ENCODE peak calls at places on chromosome 2, in ten cellular contexts. One of them, this sample, is unnamed.

GRCh38 chr2:209470466-209470865 is 46.6 kb downstream of the MAP2 start:
- DNase-seq in fibroblast of lung: no peak
- DNase-seq in brain microvascular endothelial cell: no peak
- DNase-seq in adrenal gland: no peak
- DNase-seq in A549: no peak
- DNase-seq in effector memory CD4-positive, alpha-beta T cell: no peak
- DNase-seq in body of pancreas: no peak
- DNase-seq in RWPE1: no peak
- DNase-seq in right lobe of liver: no peak
- DNase-seq in WERI-Rb-1: no peak
- DNase-seq in this sample: no peak

GRCh38 chr2:23475473-23475872 is 90.5 kb downstream of the KLHL29 start:
- DNase-seq in RWPE1: no peak
- DNase-seq in adrenal gland: no peak
- DNase-seq in WERI-Rb-1: no peak
- DNase-seq in brain microvascular endothelial cell: no peak
- DNase-seq in A549: no peak
- DNase-seq in fibroblast of lung: no peak
- DNase-seq in right lobe of liver: no peak
- DNase-seq in body of pancreas: no peak
- DNase-seq in effector memory CD4-positive, alpha-beta T cell: no peak
- DNase-seq in this sample: no peak

GRCh38 chr2:146321175-146321574 is 1523.7 kb upstream of the ACVR2A start:
- DNase-seq in right lobe of liver: no peak
- DNase-seq in fibroblast of lung: peak
- DNase-seq in body of pancreas: no peak
- DNase-seq in effector memory CD4-positive, alpha-beta T cell: no peak
- DNase-seq in WERI-Rb-1: no peak
- DNase-seq in adrenal gland: no peak
- DNase-seq in RWPE1: no peak
- DNase-seq in A549: no peak
- DNase-seq in brain microvascular endothelial cell: peak
- DNase-seq in this sample: no peak

GRCh38 chr2:158495175-158495574 is 38.4 kb downstream of the PKP4 start:
- DNase-seq in fibroblast of lung: no peak
- DNase-seq in RWPE1: no peak
- DNase-seq in effector memory CD4-positive, alpha-beta T cell: no peak
- DNase-seq in A549: no peak
- DNase-seq in brain microvascular endothelial cell: peak
- DNase-seq in right lobe of liver: no peak
- DNase-seq in adrenal gland: no peak
- DNase-seq in body of pancreas: no peak
- DNase-seq in WERI-Rb-1: no peak
- DNase-seq in this sample: no peak

GRCh38 chr2:191857406-191857805 is 10.5 kb upstream of the CAVIN2 start:
- DNase-seq in adrenal gland: no peak
- DNase-seq in A549: no peak
- DNase-seq in fibroblast of lung: peak
- DNase-seq in body of pancreas: no peak
- DNase-seq in RWPE1: peak
- DNase-seq in right lobe of liver: no peak
- DNase-seq in WERI-Rb-1: no peak
- DNase-seq in effector memory CD4-positive, alpha-beta T cell: no peak
- DNase-seq in brain microvascular endothelial cell: no peak
- DNase-seq in this sample: no peak

GRCh38 chr2:18244840-18245239 is 315.6 kb downstream of the RDH14 start:
- DNase-seq in RWPE1: no peak
- DNase-seq in A549: peak
- DNase-seq in adrenal gland: no peak
- DNase-seq in WERI-Rb-1: peak
- DNase-seq in fibroblast of lung: no peak
- DNase-seq in effector memory CD4-positive, alpha-beta T cell: no peak
- DNase-seq in brain microvascular endothelial cell: no peak
- DNase-seq in body of pancreas: no peak
- DNase-seq in right lobe of liver: no peak
- DNase-seq in this sample: no peak

GRCh38 chr2:236167297-236168109 is 683 bp downstream of the GBX2 start:
- DNase-seq in fibroblast of lung: peak
- DNase-seq in body of pancreas: no peak
- DNase-seq in right lobe of liver: no peak
- DNase-seq in WERI-Rb-1: peak
- DNase-seq in A549: peak
- DNase-seq in effector memory CD4-positive, alpha-beta T cell: no peak
- DNase-seq in RWPE1: no peak
- DNase-seq in adrenal gland: no peak
- DNase-seq in brain microvascular endothelial cell: no peak
- DNase-seq in this sample: peak

GRCh38 chr2:152609174-152609573 is 108.1 kb downstream of the PRPF40A start:
- DNase-seq in body of pancreas: no peak
- DNase-seq in brain microvascular endothelial cell: no peak
- DNase-seq in A549: no peak
- DNase-seq in adrenal gland: no peak
- DNase-seq in right lobe of liver: no peak
- DNase-seq in WERI-Rb-1: no peak
- DNase-seq in fibroblast of lung: peak
- DNase-seq in effector memory CD4-positive, alpha-beta T cell: no peak
- DNase-seq in RWPE1: no peak
- DNase-seq in this sample: no peak

GRCh38 chr2:68832161-68832869 is 38.9 kb downstream of the BMP10 start:
- DNase-seq in right lobe of liver: no peak
- DNase-seq in adrenal gland: peak
- DNase-seq in effector memory CD4-positive, alpha-beta T cell: peak
- DNase-seq in WERI-Rb-1: no peak
- DNase-seq in brain microvascular endothelial cell: peak
- DNase-seq in fibroblast of lung: peak
- DNase-seq in body of pancreas: peak
- DNase-seq in RWPE1: peak
- DNase-seq in A549: peak
- DNase-seq in this sample: no peak

GRCh38 chr2:239266436-239266770 is 134.4 kb downstream of the HDAC4 start:
- DNase-seq in fibroblast of lung: no peak
- DNase-seq in RWPE1: no peak
- DNase-seq in effector memory CD4-positive, alpha-beta T cell: no peak
- DNase-seq in body of pancreas: no peak
- DNase-seq in WERI-Rb-1: no peak
- DNase-seq in A549: no peak
- DNase-seq in brain microvascular endothelial cell: no peak
- DNase-seq in right lobe of liver: no peak
- DNase-seq in adrenal gland: no peak
- DNase-seq in this sample: no peak

GRCh38 chr2:239265681-239266435 is 135.0 kb downstream of the HDAC4 start:
- DNase-seq in adrenal gland: peak
- DNase-seq in right lobe of liver: no peak
- DNase-seq in fibroblast of lung: no peak
- DNase-seq in A549: no peak
- DNase-seq in effector memory CD4-positive, alpha-beta T cell: no peak
- DNase-seq in brain microvascular endothelial cell: no peak
- DNase-seq in body of pancreas: no peak
- DNase-seq in RWPE1: no peak
- DNase-seq in WERI-Rb-1: no peak
- DNase-seq in this sample: no peak

GRCh38 chr2:239267411-239267941 is 133.3 kb downstream of the HDAC4 start:
- DNase-seq in right lobe of liver: no peak
- DNase-seq in effector memory CD4-positive, alpha-beta T cell: peak
- DNase-seq in RWPE1: peak
- DNase-seq in A549: no peak
- DNase-seq in fibroblast of lung: peak
- DNase-seq in brain microvascular endothelial cell: peak
- DNase-seq in body of pancreas: no peak
- DNase-seq in adrenal gland: peak
- DNase-seq in WERI-Rb-1: no peak
- DNase-seq in this sample: no peak

GRCh38 chr2:239268082-239268481 is 132.7 kb downstream of the HDAC4 start:
- DNase-seq in fibroblast of lung: no peak
- DNase-seq in effector memory CD4-positive, alpha-beta T cell: no peak
- DNase-seq in brain microvascular endothelial cell: no peak
- DNase-seq in A549: peak
- DNase-seq in RWPE1: no peak
- DNase-seq in right lobe of liver: peak
- DNase-seq in adrenal gland: peak
- DNase-seq in WERI-Rb-1: no peak
- DNase-seq in body of pancreas: peak
- DNase-seq in this sample: no peak

DNA sequence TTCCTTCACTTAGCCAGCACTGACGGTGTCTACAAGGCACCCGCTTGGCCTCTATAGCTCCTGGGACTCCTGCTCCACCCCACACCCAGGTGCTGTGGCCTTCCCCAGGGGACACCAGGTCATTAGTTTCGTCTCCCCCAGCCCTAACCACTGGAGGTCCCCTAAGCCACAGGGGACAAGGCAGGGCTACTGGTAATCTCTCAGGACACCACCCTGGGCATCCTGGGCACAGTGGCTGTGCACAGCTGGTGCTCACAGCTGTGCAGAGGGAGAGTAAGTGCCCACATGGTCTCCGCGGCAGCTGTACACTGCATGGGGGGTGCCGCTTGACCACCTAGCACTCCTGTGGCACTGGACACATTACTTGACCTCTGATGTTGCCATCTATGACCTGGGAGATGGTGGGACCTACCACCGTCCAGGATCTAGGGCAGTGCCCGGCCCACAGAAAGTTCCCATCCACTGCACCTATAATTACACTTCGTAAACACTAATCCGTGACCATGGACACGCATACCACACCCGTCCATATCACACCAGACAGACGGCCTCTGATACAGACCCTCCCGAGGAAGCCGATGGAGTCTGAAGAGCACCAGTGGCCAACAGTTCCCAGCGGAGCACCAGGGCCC is 133.9 kb downstream of the HDAC4 start:
- DNase-seq in body of pancreas: no peak
- DNase-seq in WERI-Rb-1: no peak
- DNase-seq in right lobe of liver: no peak
- DNase-seq in A549: no peak
- DNase-seq in brain microvascular endothelial cell: no peak
- DNase-seq in RWPE1: no peak
- DNase-seq in fibroblast of lung: no peak
- DNase-seq in effector memory CD4-positive, alpha-beta T cell: no peak
- DNase-seq in adrenal gland: peak
- DNase-seq in this sample: no peak
- H3K27ac ChIP-seq in body of pancreas: peak
- H3K27ac ChIP-seq in WERI-Rb-1: no peak
- H3K27ac ChIP-seq in right lobe of liver: peak
- H3K27ac ChIP-seq in A549: peak
- H3K27ac ChIP-seq in brain microvascular endothelial cell: peak
- H3K27ac ChIP-seq in RWPE1: peak
- H3K27ac ChIP-seq in fibroblast of lung: peak
- H3K27ac ChIP-seq in effector memory CD4-positive, alpha-beta T cell: peak
- H3K27ac ChIP-seq in adrenal gland: no peak
- H3K27ac ChIP-seq in this sample: peak

DNA sequence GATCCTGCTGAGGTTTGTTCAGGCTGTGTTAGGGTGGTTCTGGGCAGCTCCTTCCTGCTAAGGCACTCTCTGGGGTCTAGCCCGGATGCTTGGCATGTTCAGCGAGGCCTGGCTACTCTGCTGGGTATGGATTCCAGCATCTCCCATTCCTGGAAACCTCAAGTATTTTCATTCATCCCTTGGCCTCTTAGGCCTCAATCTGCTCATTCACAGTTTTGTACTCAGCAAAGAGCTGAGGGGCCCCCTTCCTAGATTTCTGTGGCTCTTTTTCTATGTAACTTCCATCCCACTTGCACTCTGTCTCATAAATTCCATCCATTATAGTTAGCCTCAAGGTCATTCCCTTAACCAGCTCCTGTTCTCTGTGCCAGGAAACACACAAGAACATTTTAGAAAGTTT is 798.8 kb upstream of the HS6ST1 start:
- DNase-seq in fibroblast of lung: no peak
- DNase-seq in right lobe of liver: no peak
- DNase-seq in A549: no peak
- DNase-seq in brain microvascular endothelial cell: no peak
- DNase-seq in effector memory CD4-positive, alpha-beta T cell: no peak
- DNase-seq in RWPE1: no peak
- DNase-seq in WERI-Rb-1: no peak
- DNase-seq in adrenal gland: no peak
- DNase-seq in body of pancreas: no peak
- DNase-seq in this sample: no peak
- H3K27ac ChIP-seq in fibroblast of lung: no peak
- H3K27ac ChIP-seq in right lobe of liver: no peak
- H3K27ac ChIP-seq in A549: no peak
- H3K27ac ChIP-seq in brain microvascular endothelial cell: no peak
- H3K27ac ChIP-seq in effector memory CD4-positive, alpha-beta T cell: no peak
- H3K27ac ChIP-seq in RWPE1: no peak
- H3K27ac ChIP-seq in WERI-Rb-1: no peak
- H3K27ac ChIP-seq in adrenal gland: no peak
- H3K27ac ChIP-seq in body of pancreas: no peak
- H3K27ac ChIP-seq in this sample: no peak

GRCh38 chr2:98378901-98379300 is 32.6 kb downstream of the CNGA3 start:
- DNase-seq in effector memory CD4-positive, alpha-beta T cell: no peak
- DNase-seq in fibroblast of lung: peak
- DNase-seq in right lobe of liver: no peak
- DNase-seq in WERI-Rb-1: no peak
- DNase-seq in brain microvascular endothelial cell: no peak
- DNase-seq in body of pancreas: no peak
- DNase-seq in RWPE1: peak
- DNase-seq in adrenal gland: peak
- DNase-seq in A549: no peak
- DNase-seq in this sample: peak
- H3K27ac ChIP-seq in effector memory CD4-positive, alpha-beta T cell: no peak
- H3K27ac ChIP-seq in fibroblast of lung: no peak
- H3K27ac ChIP-seq in right lobe of liver: no peak
- H3K27ac ChIP-seq in WERI-Rb-1: no peak
- H3K27ac ChIP-seq in brain microvascular endothelial cell: no peak
- H3K27ac ChIP-seq in body of pancreas: no peak
- H3K27ac ChIP-seq in RWPE1: no peak
- H3K27ac ChIP-seq in adrenal gland: no peak
- H3K27ac ChIP-seq in A549: no peak
- H3K27ac ChIP-seq in this sample: peak

DNA sequence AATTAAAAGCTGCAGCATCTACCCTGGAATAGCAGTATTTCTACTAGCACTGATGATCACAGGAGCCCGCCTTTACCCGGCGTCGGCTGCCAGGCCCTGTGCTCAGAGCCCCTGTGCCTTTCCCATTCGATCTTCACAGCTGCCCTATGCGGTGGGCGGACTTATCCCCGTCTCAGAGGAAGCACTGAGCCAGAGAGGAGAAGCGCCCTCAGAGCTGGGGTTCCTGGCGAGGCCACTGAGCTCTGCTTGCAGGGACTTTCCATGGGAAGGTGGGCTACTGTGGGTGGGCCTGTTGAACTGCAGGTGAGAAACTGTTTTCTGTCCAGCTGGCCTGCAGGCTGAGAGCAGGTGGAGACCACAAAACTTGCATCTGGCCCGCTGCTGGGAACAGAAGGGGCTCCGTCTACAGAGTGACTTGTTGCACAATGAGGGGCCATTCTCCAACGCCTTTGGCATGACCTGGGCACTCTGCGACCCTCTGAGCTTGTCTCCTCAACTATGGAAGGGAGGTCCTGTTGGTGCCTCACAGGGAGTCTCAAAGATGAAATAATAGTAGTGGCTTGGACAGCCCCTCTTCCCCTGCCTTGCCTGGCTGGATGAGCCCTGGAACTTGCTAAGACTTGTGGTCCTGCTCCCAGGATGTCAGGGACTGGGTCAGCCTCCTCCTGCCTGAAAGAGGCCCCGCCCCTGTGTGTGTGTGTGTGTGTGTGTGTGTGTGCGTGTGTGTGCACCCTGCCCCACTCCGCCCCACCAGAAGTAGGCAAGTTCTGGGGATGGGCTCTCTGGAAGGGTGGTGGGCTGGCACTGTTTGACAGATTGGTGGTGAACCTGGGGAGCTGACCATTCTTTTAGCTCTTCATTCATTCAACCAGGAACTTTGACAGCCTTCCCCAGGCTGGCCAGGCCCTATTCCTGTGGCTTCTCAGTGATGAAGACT is 32.7 kb downstream of the GLI2 start:
- DNase-seq in right lobe of liver: no peak
- DNase-seq in effector memory CD4-positive, alpha-beta T cell: no peak
- DNase-seq in brain microvascular endothelial cell: no peak
- DNase-seq in body of pancreas: no peak
- DNase-seq in adrenal gland: no peak
- DNase-seq in RWPE1: no peak
- DNase-seq in A549: peak
- DNase-seq in fibroblast of lung: no peak
- DNase-seq in WERI-Rb-1: no peak
- DNase-seq in this sample: no peak
- H3K27ac ChIP-seq in right lobe of liver: no peak
- H3K27ac ChIP-seq in effector memory CD4-positive, alpha-beta T cell: no peak
- H3K27ac ChIP-seq in brain microvascular endothelial cell: no peak
- H3K27ac ChIP-seq in body of pancreas: no peak
- H3K27ac ChIP-seq in adrenal gland: no peak
- H3K27ac ChIP-seq in RWPE1: no peak
- H3K27ac ChIP-seq in A549: no peak
- H3K27ac ChIP-seq in fibroblast of lung: no peak
- H3K27ac ChIP-seq in WERI-Rb-1: no peak
- H3K27ac ChIP-seq in this sample: no peak

This sample was measured in epithelial cell of prostate.